ENCODE peak calls at places on chromosomes 4 and X, in eight cellular contexts. B, G, M, Z, W, R, P and L are unnamed samples.

GRCh38 chrX:46325312-46325877 is 219.8 kb downstream of the ZNF674 start:
- DNase-seq in W (peak), B (peak), P (no peak), M (peak), Z (no peak), G (no peak), R (no peak), L (no peak)

GRCh38 chrX:13485167-13485566 is 84.2 kb upstream of the EGFL6 start:
- DNase-seq in B (peak), R (no peak), W (peak), P (no peak), G (no peak), M (no peak), Z (no peak), L (no peak)

GRCh38 chr4:111323916-111324315 is 701.0 kb upstream of the PITX2 start:
- DNase-seq in W (peak), Z (no peak), R (no peak), M (no peak), P (no peak), B (peak), G (no peak), L (no peak)

GRCh38 chr4:54165438-54165837 is 63.7 kb upstream of the PDGFRA start:
- DNase-seq in B (peak), M (no peak), Z (no peak), G (peak), W (peak), R (no peak), P (no peak), L (no peak)

GRCh38 chr4:156686120-156686519 is 285.5 kb downstream of the PDGFC start:
- DNase-seq in G (peak), R (no peak), Z (no peak), W (peak), P (no peak), M (no peak), B (no peak), L (no peak)

GRCh38 chr4:16029329-16029728 is 54.5 kb downstream of the PROM1 start:
- DNase-seq in M (peak), P (no peak), B (peak), W (no peak), G (peak), Z (no peak), R (no peak), L (no peak)

GRCh38 chr4:113978561-113979156 is 788 bp downstream of the ARSJ start:
- DNase-seq in M (peak), P (peak), R (no peak), Z (no peak), G (no peak), W (peak), B (peak), L (no peak)

GRCh38 chrX:22912598-22912997 is 87.2 kb upstream of the DDX53 start:
- DNase-seq in M (no peak), R (no peak), B (no peak), P (no peak), G (no peak), W (no peak), Z (no peak), L (no peak)

GRCh38 chrX:13645464-13646153 is 7.3 kb upstream of the TCEANC start:
- DNase-seq in M (no peak), R (no peak), W (no peak), G (no peak), Z (no peak), P (no peak), B (no peak), L (no peak)

GRCh38 chr4:156377036-156377700 is 423.5 kb upstream of the CTSO start:
- DNase-seq in W (no peak), P (no peak), G (peak), B (no peak), Z (no peak), M (no peak), R (no peak), L (no peak)

GRCh38 chr4:128686032-128686465 is 123.5 kb upstream of the JADE1 start:
- DNase-seq in W (peak), M (no peak), R (no peak), G (peak), Z (no peak), P (no peak), B (no peak), L (no peak)

GRCh38 chr4:57043304-57044251 is 64.9 kb downstream of the POLR2B start:
- DNase-seq in W (no peak), P (no peak), B (no peak), Z (no peak), G (peak), R (no peak), M (no peak), L (no peak)

GRCh38 chr4:154687840-154688239 is 56.0 kb upstream of the LRAT start:
- DNase-seq in B (no peak), G (no peak), Z (no peak), M (no peak), W (no peak), R (no peak), P (no peak), L (no peak)

GRCh38 chr4:162793004-162793403 is 373.7 kb downstream of the NAF1 start:
- DNase-seq in M (no peak), G (no peak), B (no peak), W (no peak), Z (no peak), R (no peak), P (no peak), L (no peak)

GRCh38 chr4:14726441-14727405 is 275.6 kb upstream of the CPEB2 start:
- DNase-seq in G (no peak), R (no peak), W (peak), Z (peak), M (peak), P (no peak), B (peak), L (peak)

GRCh38 chr4:124711469-124712416 is 789 bp downstream of the ANKRD50 start:
- DNase-seq in W (peak), M (peak), P (peak), R (peak), G (no peak), B (peak), Z (peak), L (peak)

GRCh38 chrX:123833387-123833786 is 26.5 kb upstream of the XIAP start:
- DNase-seq in W (peak), B (peak), P (no peak), Z (peak), R (peak), M (peak), G (no peak), L (peak)

GRCh38 chrX:41931591-41931990 is 8.2 kb upstream of the CASK start:
- DNase-seq in M (no peak), R (no peak), P (no peak), W (peak), Z (no peak), G (no peak), B (no peak), L (no peak)

GRCh38 chr4:53461244-53461643 is 83.8 kb downstream of the FIP1L1 start:
- DNase-seq in G (no peak), B (peak), P (no peak), M (no peak), W (no peak), R (no peak), Z (no peak), L (no peak)

GRCh38 chr4:165009493-165010227 is 22.1 kb upstream of the TRIM60 start:
- DNase-seq in M (no peak), P (no peak), R (no peak), B (no peak), Z (no peak), W (no peak), G (no peak), L (no peak)

GRCh38 chr4:33715996-33716395 is 2528.3 kb downstream of the ARAP2 start:
- DNase-seq in B (no peak), Z (no peak), W (peak), M (no peak), P (no peak), R (no peak), G (peak), L (no peak)

GRCh38 chr4:159764343-159764952 is 661.6 kb downstream of the RAPGEF2 start:
- DNase-seq in R (peak), M (peak), W (peak), G (peak), Z (peak), P (no peak), B (peak), L (no peak)

GRCh38 chr4:156781852-156782251 is 189.7 kb downstream of the PDGFC start:
- DNase-seq in B (no peak), G (no peak), Z (no peak), M (no peak), P (no peak), R (no peak), W (peak), L (no peak)

GRCh38 chr4:11543710-11544109 is 115.0 kb upstream of the HS3ST1 start:
- DNase-seq in M (no peak), G (no peak), P (no peak), B (no peak), R (no peak), W (peak), Z (no peak), L (no peak)

GRCh38 chr4:182809417-182810102 is 107.6 kb downstream of the DCTD start:
- DNase-seq in G (no peak), M (peak), P (no peak), R (no peak), Z (peak), B (peak), W (no peak), L (no peak)
- H3K4me3 ChIP-seq in G (no peak), M (no peak), P (no peak), R (no peak), Z (no peak), B (no peak), W (no peak), L (no peak)

DNA sequence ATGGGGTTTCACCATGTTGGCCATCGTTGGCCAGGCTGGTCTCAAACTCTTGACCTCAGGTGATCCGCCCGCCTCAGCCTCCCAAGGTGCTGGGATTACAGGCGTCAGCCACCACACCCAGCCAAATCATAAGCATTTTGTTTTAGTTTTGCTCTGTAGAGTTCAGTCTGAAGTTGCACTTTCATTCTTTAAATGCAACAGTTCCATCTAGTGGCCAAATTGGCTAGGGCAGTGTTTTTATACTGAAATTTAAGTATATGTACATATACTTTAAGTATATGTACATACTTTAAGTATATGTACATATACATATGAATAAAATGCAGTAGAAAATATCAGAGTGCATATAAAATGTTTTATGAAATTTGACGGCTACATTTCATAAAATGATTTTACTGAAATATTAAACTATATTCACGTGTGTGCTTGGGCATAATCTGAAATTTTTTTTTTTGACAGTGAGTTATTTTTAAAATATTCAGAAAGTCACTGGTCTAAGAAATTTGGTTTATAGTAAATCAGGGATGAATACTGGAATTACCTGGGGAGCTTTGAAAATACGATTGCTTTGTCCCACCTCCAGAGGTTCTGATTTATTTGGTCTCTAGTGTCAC is 145.5 kb downstream of the NWD2 start:
- DNase-seq in P (peak), W (peak), M (peak), B (peak), Z (peak), G (peak), R (peak), L (no peak)
- H3K4me3 ChIP-seq in P (no peak), W (no peak), M (no peak), B (no peak), Z (no peak), G (no peak), R (no peak), L (no peak)

DNA sequence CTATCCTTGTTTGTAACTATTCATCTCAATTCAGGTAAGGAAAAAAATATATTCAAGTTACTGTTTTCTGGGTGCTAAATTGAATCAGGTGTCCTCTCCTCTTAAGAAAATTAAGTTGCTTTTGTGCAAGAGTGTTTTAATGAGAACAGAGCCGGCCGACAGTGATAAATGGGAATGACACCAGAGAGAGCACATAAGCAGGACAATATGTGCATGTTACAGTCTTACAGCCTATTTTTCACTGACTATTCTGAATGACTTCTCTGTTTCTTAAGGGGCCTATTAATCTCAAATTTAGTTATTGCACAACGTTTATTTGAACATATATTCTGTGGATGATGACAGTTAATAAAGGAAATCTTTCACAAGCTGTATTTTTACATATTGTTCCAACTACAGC is 68.5 kb downstream of the SLC10A7 start:
- DNase-seq in G (no peak), M (no peak), Z (no peak), W (no peak), B (no peak), P (no peak), R (no peak), L (no peak)
- H3K4me3 ChIP-seq in G (no peak), M (no peak), Z (no peak), W (no peak), B (no peak), P (no peak), R (no peak), L (no peak)

DNA sequence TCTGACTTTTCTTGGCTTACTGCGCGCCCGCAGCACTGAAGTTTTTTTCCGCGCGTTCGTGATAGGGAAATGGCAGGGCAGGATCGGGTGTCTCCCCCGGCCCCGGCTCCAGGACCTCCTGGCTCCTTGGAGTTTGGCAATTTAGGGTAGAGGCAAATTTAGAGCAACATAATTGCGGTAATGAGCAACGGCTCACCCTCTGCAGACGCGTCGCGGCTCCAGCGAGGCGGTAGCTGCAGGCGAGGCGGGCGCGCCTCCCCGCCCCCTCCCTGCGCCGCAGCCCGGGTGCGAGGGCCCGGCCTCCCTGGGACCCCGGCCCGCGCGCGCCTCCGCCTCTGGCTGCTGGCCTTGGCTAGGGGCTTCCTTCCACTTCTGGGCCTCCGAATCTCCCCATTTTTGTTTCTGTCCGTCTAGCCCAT is 6.2 kb downstream of the MSX1 start:
- DNase-seq in G (no peak), B (no peak), W (no peak), P (no peak), Z (no peak), R (no peak), M (peak), L (no peak)
- H3K4me3 ChIP-seq in G (no peak), B (peak), W (no peak), P (no peak), Z (no peak), R (no peak), M (peak), L (peak)

GRCh38 chr4:122826000-122826595 is 533 bp upstream of the FGF2 start:
- DNase-seq in G (no peak), W (no peak), R (no peak), P (no peak), B (no peak), Z (no peak), M (peak), L (no peak)
- H3K4me3 ChIP-seq in G (peak), W (peak), R (peak), P (no peak), B (peak), Z (no peak), M (peak), L (peak)

GRCh38 chrX:108735680-108736508 is 469 bp downstream of the IRS4 start:
- DNase-seq in G (no peak), P (no peak), R (no peak), Z (no peak), B (peak), M (no peak), W (peak), L (no peak)
- H3K4me3 ChIP-seq in G (peak), P (no peak), R (peak), Z (no peak), B (peak), M (peak), W (peak), L (peak)

GRCh38 chr4:82560853-82561744 is 689 bp downstream of the TMEM150C start:
- DNase-seq in M (peak), B (no peak), P (peak), G (no peak), Z (peak), R (no peak), W (no peak), L (no peak)

GRCh38 chr4:82561745-82562552 is at the start of gene TMEM150C:
- DNase-seq in Z (peak), R (peak), P (peak), G (no peak), M (peak), W (peak), B (peak), L (no peak)

GRCh38 chr4:82559735-82560120 is 2.1 kb downstream of the TMEM150C start:
- DNase-seq in B (peak), Z (no peak), M (no peak), P (no peak), R (no peak), G (no peak), W (no peak), L (no peak)

GRCh38 chr4:82567444-82567843 is 5.7 kb upstream of the TMEM150C start:
- DNase-seq in Z (no peak), M (no peak), B (no peak), W (no peak), R (no peak), G (no peak), P (no peak), L (no peak)

GRCh38 chr4:82562553-82562854 is 716 bp upstream of the TMEM150C start:
- DNase-seq in R (no peak), M (peak), B (no peak), W (no peak), G (no peak), P (no peak), Z (no peak), L (no peak)
- H3K4me3 ChIP-seq in R (peak), M (peak), B (no peak), W (no peak), G (no peak), P (no peak), Z (no peak), L (peak)

GRCh38 chrX:136179133-136179532 is 31.8 kb downstream of the FHL1 start:
- DNase-seq in R (no peak), M (no peak), Z (no peak), W (no peak), B (no peak), G (no peak), P (no peak), L (no peak)

GRCh38 chrX:136185409-136186022 is 38.2 kb downstream of the FHL1 start:
- DNase-seq in W (no peak), P (no peak), R (no peak), M (no peak), G (no peak), B (no peak), Z (no peak), L (no peak)

GRCh38 chrX:136183175-136183574 is 35.8 kb downstream of the FHL1 start:
- DNase-seq in B (no peak), R (no peak), M (no peak), Z (no peak), G (no peak), P (no peak), W (no peak), L (no peak)

GRCh38 chrX:136183917-136184316 is 36.6 kb downstream of the FHL1 start:
- DNase-seq in G (no peak), W (no peak), Z (no peak), M (no peak), B (no peak), R (no peak), P (no peak), L (no peak)

DNA sequence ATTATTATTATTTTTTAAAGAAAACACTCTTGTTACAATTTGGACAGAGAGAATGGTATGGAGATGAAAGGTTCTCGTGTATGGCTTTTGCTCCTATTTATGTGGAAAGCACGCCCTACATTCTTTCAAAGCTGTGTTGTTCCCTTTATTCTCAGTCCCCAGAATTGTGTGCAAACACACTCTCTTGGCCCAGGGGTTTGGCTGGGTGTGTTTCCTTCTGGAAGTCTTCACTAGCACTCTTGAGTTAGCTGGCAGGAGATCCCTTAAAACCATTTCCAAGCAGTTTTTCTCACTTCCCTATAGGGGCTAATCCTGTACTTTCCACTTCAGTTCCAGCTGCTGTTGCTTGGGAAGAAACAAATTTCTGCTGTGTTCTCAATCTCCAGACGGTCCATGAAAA is 35.1 kb downstream of the FHL1 start:
- DNase-seq in W (no peak), G (no peak), R (no peak), Z (no peak), P (no peak), M (no peak), B (no peak), L (no peak)
- H3K4me3 ChIP-seq in W (no peak), G (no peak), R (no peak), Z (no peak), P (no peak), M (no peak), B (no peak), L (no peak)

GRCh38 chr4:2060578-2061207 is 1.6 kb downstream of the NAT8L start:
- DNase-seq in Z (no peak), B (peak), G (no peak), W (no peak), M (peak), P (no peak), R (no peak), L (no peak)
- H3K4me3 ChIP-seq in Z (no peak), B (no peak), G (no peak), W (no peak), M (peak), P (no peak), R (no peak), L (peak)